ENCODE peak calls at places on chromosome 6, in nine cellular contexts. Q, L, E, P, O, X, B, R and V are unnamed samples.

GRCh38 chr6:109165392-109165964 is 70.2 kb downstream of the CEP57L1 start:
- DNase-seq in B (peak), R (no peak), E (peak), O (no peak), X (no peak), P (peak), L (no peak), Q (peak), V (peak)

GRCh38 chr6:1611572-1612385 is 2.1 kb downstream of the FOXC1 start:
- DNase-seq in P (no peak), X (no peak), Q (no peak), R (no peak), L (no peak), B (peak), O (no peak), E (no peak), V (no peak)

GRCh38 chr6:98641929-98642328 is 192.4 kb upstream of the POU3F2 start:
- DNase-seq in O (no peak), E (peak), X (no peak), B (no peak), R (no peak), Q (no peak), L (no peak), P (no peak), V (no peak)

GRCh38 chr6:6008648-6009421 is 2.1 kb upstream of the NRN1 start:
- DNase-seq in Q (peak), B (no peak), L (peak), P (no peak), R (peak), O (peak), X (no peak), E (peak), V (no peak)

GRCh38 chr6:144131248-144131709 is 19.0 kb upstream of the STX11 start:
- DNase-seq in X (no peak), P (peak), O (no peak), Q (no peak), L (no peak), B (peak), E (no peak), R (no peak), V (no peak)

GRCh38 chr6:3918474-3918873 is 69.3 kb downstream of the FAM50B start:
- DNase-seq in L (no peak), X (no peak), P (no peak), B (no peak), R (no peak), Q (no peak), E (no peak), O (no peak), V (no peak)

GRCh38 chr6:72218125-72218524 is 331.8 kb downstream of the RIMS1 start:
- DNase-seq in L (no peak), X (no peak), E (peak), Q (peak), P (peak), O (no peak), R (no peak), B (peak), V (no peak)

GRCh38 chr6:168239374-168239773 is 80.2 kb downstream of the DACT2 start:
- DNase-seq in Q (no peak), P (peak), B (no peak), E (no peak), L (no peak), R (no peak), O (no peak), X (no peak), V (no peak)

GRCh38 chr6:26311385-26312095 is 53.5 kb upstream of the BTN3A2 start:
- DNase-seq in Q (no peak), O (peak), X (no peak), B (peak), R (no peak), L (no peak), E (no peak), P (no peak), V (no peak)

GRCh38 chr6:110874880-110875547 is 429 bp downstream of the AMD1 start:
- DNase-seq in E (no peak), P (no peak), L (peak), B (no peak), R (peak), O (no peak), Q (no peak), X (no peak), V (no peak)

GRCh38 chr6:146890644-146891434 is 292.1 kb downstream of the ADGB start:
- DNase-seq in X (no peak), E (no peak), O (no peak), B (no peak), Q (no peak), R (no peak), L (no peak), P (no peak), V (no peak)

GRCh38 chr6:118748311-118749062 is 97.1 kb upstream of the CEP85L start:
- DNase-seq in Q (peak), R (no peak), B (no peak), L (no peak), X (peak), E (no peak), O (no peak), P (no peak), V (peak)

GRCh38 chr6:168111911-168112310 is 32.9 kb upstream of the FRMD1 start:
- DNase-seq in O (no peak), R (no peak), P (no peak), B (no peak), Q (no peak), E (no peak), X (no peak), L (no peak), V (no peak)

GRCh38 chr6:24584390-24584735 is 61.6 kb downstream of the KIAA0319 start:
- DNase-seq in B (no peak), O (peak), E (no peak), X (no peak), L (no peak), Q (no peak), R (no peak), P (no peak), V (peak)

GRCh38 chr6:31663087-31663960 is 1.5 kb downstream of the GPANK1 start:
- DNase-seq in X (no peak), O (no peak), L (no peak), P (no peak), R (no peak), B (peak), E (no peak), Q (no peak), V (no peak)